ENCODE peak calls at places on chromosomes 3 and 15, in seven cellular contexts. H is keratinocyte; R is transverse colon; I is coronary artery; N is left lung; X is heart left ventricle; U is CD4-positive, alpha-beta T cell. A is an unnamed sample.

GRCh38 chr3:17605032-17605431 is 137.4 kb downstream of the TBC1D5 start:
- DNase-seq in I (no peak), H (peak; percentile 26), X (no peak), N (no peak), R (no peak), U (no peak), A (no peak)

GRCh38 chr3:122104515-122105194 is 49.5 kb downstream of the CD86 start:
- DNase-seq in R (no peak), U (no peak), N (no peak), H (no peak), X (no peak), I (no peak), A (no peak)

GRCh38 chr3:159458010-159458409 is 530.6 kb upstream of the IL12A start:
- DNase-seq in U (no peak), H (peak; percentile 95), I (no peak), N (no peak), R (no peak), X (no peak), A (no peak)

GRCh38 chr3:160193644-160194192 is 31.5 kb upstream of the C3orf80 start:
- DNase-seq in N (no peak), U (no peak), R (no peak), X (no peak), H (no peak), I (no peak), A (no peak)

GRCh38 chr3:107431048-107431297 is 53.7 kb downstream of the CCDC54 start:
- DNase-seq in H (no peak), R (peak; percentile 45), U (peak; percentile 36), I (no peak), N (no peak), X (peak; percentile 50), A (no peak)

GRCh38 chr15:31280037-31280830 is 46.4 kb upstream of the KLF13 start:
- DNase-seq in U (no peak), R (peak; percentile 14), N (no peak), I (peak; percentile 68), H (no peak), X (no peak), A (peak; percentile 87)

GRCh38 chr15:95988574-95988887 is 342.0 kb upstream of the NR2F2 start:
- DNase-seq in R (no peak), N (no peak), X (no peak), U (no peak), I (no peak), H (no peak), A (no peak)

GRCh38 chr3:128867200-128868125 is 12.0 kb upstream of the ACAD9 start:
- DNase-seq in R (no peak), U (no peak), N (no peak), H (peak; percentile 94), I (no peak), X (no peak), A (no peak)

GRCh38 chr3:98954806-98955205 is 53.3 kb upstream of the DCBLD2 start:
- DNase-seq in R (no peak), I (no peak), N (no peak), H (no peak), U (no peak), X (no peak), A (no peak)

GRCh38 chr3:66703501-66703900 is 202.7 kb upstream of the LRIG1 start:
- DNase-seq in H (no peak), U (no peak), R (no peak), N (no peak), I (no peak), X (no peak), A (no peak)

GRCh38 chr3:161393310-161393709 is 22.0 kb upstream of the SPTSSB start:
- DNase-seq in N (no peak), I (no peak), R (no peak), X (no peak), H (no peak), U (no peak), A (no peak)

GRCh38 chr3:119240101-119240581 is 537 bp downstream of the B4GALT4 start:
- DNase-seq in N (no peak), X (peak; percentile 28), I (no peak), R (peak; percentile 74), H (no peak), U (no peak), A (no peak)

GRCh38 chr3:70094197-70094596 is 94.7 kb downstream of the SAMMSON start:
- DNase-seq in N (no peak), H (no peak), U (no peak), X (no peak), R (no peak), I (no peak), A (no peak)

GRCh38 chr3:123449092-123449985 is 449 bp upstream of the ADCY5 start:
- DNase-seq in I (no peak), H (no peak), U (no peak), X (peak; percentile 66), N (no peak), R (peak; percentile 26), A (no peak)

GRCh38 chr3:59877679-59878427 is 828.0 kb upstream of the CFAP20DC start:
- DNase-seq in N (no peak), X (no peak), U (no peak), I (no peak), R (no peak), H (peak; percentile 44), A (no peak)

GRCh38 chr15:80695099-80695910 is at the start of gene ABHD17C:
- DNase-seq in X (peak; percentile 69), U (peak; percentile 55), H (no peak), I (peak; percentile 75), R (peak; percentile 74), N (peak; percentile 59), A (no peak)

GRCh38 chr15:75648156-75649000 is 666 bp downstream of the SNX33 start:
- DNase-seq in N (no peak), H (no peak), X (peak; percentile 70), I (no peak), U (no peak), R (peak; percentile 40), A (no peak)

GRCh38 chr3:169846458-169847193 is 23.1 kb downstream of the LRRC31 start:
- DNase-seq in N (no peak), X (no peak), U (no peak), H (peak; percentile 26), I (no peak), R (no peak), A (no peak)

GRCh38 chr3:23751485-23751811 is 54.3 kb upstream of the UBE2E1 start:
- DNase-seq in H (no peak), X (no peak), R (no peak), U (no peak), I (no peak), N (no peak), A (no peak)

GRCh38 chr15:50247819-50248650 is 17.5 kb downstream of the HDC start:
- DNase-seq in H (peak; percentile 15), R (peak; percentile 53), N (no peak), U (peak; percentile 50), X (no peak), I (no peak), A (no peak)

GRCh38 chr3:61561374-61562041 is at the start of gene PTPRG:
- DNase-seq in R (peak; percentile 89), I (peak; percentile 91), N (peak; percentile 85), X (peak; percentile 94), U (no peak), H (peak; percentile 28), A (no peak)

GRCh38 chr3:70064194-70064787 is 64.8 kb downstream of the SAMMSON start:
- DNase-seq in H (no peak), X (no peak), R (no peak), I (no peak), U (no peak), N (no peak), A (no peak)

GRCh38 chr3:196942226-196942914 is at the start of gene NCBP2:
- DNase-seq in N (peak; percentile 98), R (peak; percentile 99), H (peak; percentile 86), X (peak; percentile 99), U (peak; percentile 100), I (peak; percentile 99), A (peak; percentile 98)

GRCh38 chr15:68401496-68402431 is 30.2 kb downstream of the ITGA11 start:
- DNase-seq in I (peak; percentile 19), U (no peak), R (no peak), H (no peak), N (no peak), X (no peak), A (peak; percentile 67)

GRCh38 chr15:68399096-68400065 is 32.6 kb downstream of the ITGA11 start:
- DNase-seq in N (no peak), R (no peak), X (no peak), H (no peak), I (no peak), U (no peak), A (no peak)

GRCh38 chr15:68402432-68403160 is 29.4 kb downstream of the ITGA11 start:
- DNase-seq in U (no peak), R (no peak), N (no peak), I (peak; percentile 70), H (no peak), X (no peak), A (peak; percentile 89)

GRCh38 chr15:68403161-68403941 is 28.6 kb downstream of the ITGA11 start:
- DNase-seq in H (no peak), I (peak; percentile 26), R (no peak), U (no peak), X (no peak), N (no peak), A (peak; percentile 56)

GRCh38 chr15:68400066-68400456 is 31.9 kb downstream of the ITGA11 start:
- DNase-seq in I (no peak), X (no peak), N (no peak), R (no peak), H (no peak), U (no peak), A (no peak)
- H3K27ac ChIP-seq in I (no peak overlapping the region), X (no peak overlapping the region), N (no peak overlapping the region), R (no peak overlapping the region), H (no peak overlapping the region), U (no peak overlapping the region), A (no peak overlapping the region)

GRCh38 chr15:90901799-90902655 is 1.1 kb upstream of the MAN2A2 start:
- DNase-seq in H (no peak), X (peak; percentile 85), R (peak; percentile 82), I (peak; percentile 86), N (peak; percentile 84), U (peak; percentile 71), A (no peak)
- TF ChIP-seq CTCF in H (peak; percentile 81), X (peak; percentile 60), R (peak; percentile 76), I (peak; percentile 68), N (peak; percentile 74), U (peak; percentile 91), A (peak; percentile 88)

DNA sequence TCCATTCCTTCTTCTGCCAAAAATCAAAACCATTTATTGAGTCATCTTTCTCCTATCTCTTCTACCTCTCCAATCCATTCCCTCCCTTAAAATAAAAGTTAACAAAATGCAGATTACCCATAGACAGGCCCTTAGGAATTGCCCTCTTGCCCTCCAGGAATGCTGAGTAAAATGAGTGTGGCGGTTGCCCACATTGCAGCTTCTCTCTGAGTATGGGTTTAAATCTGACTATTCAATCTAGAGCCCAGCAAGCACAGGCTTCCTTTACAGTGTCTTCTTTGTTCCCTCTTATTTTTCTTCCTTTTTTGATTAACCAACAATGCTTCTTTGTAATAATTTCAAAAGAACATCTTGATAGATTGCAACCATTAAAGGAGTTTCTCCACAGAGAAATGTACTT is 135.4 kb upstream of the LMCD1 start:
- DNase-seq in N (no peak), H (no peak), I (no peak), R (no peak), U (no peak), X (no peak), A (no peak)
- H3K27ac ChIP-seq in N (no peak overlapping the region), H (no peak overlapping the region), I (no peak overlapping the region), R (no peak overlapping the region), U (no peak overlapping the region), X (no peak overlapping the region), A (no peak overlapping the region)

GRCh38 chr3:50464578-50464977 is 38.9 kb downstream of the CACNA2D2 start:
- DNase-seq in X (no peak), U (no peak), R (no peak), I (no peak), H (no peak), N (no peak), A (no peak)

GRCh38 chr3:50467932-50468331 is 35.5 kb downstream of the CACNA2D2 start:
- DNase-seq in X (no peak), U (no peak), N (no peak), R (no peak), I (no peak), H (no peak), A (no peak)

GRCh38 chr3:50466177-50466576 is 37.3 kb downstream of the CACNA2D2 start:
- DNase-seq in H (no peak), N (no peak), I (no peak), X (no peak), U (no peak), R (no peak), A (no peak)
- TF ChIP-seq CTCF in H (no peak), N (no peak), I (no peak), X (no peak), U (no peak), R (no peak), A (no peak)

A was measured in vagina.